ENCODE peak calls at places on chromosomes 5 and 9, in seven cellular contexts. One of them, this sample, is unnamed.
A peak's percentile ranks its signal among the peaks of the same experiment; 100 is the strongest.

GRCh38 chr5:166111021-166111420 is 2180.4 kb upstream of the WWC1 start:
- DNase-seq in ovary: no peak
- DNase-seq in A549: no peak
- DNase-seq in stomach: no peak
- DNase-seq in transverse colon: no peak
- DNase-seq in suprapubic skin: no peak
- DNase-seq in tibial nerve: no peak
- DNase-seq in this sample: no peak

GRCh38 chr5:107216587-107216986 is 454.1 kb downstream of the EFNA5 start:
- DNase-seq in ovary: no peak
- DNase-seq in suprapubic skin: no peak
- DNase-seq in transverse colon: no peak
- DNase-seq in stomach: no peak
- DNase-seq in tibial nerve: no peak
- DNase-seq in A549: no peak
- DNase-seq in this sample: no peak

GRCh38 chr9:70392189-70392588 is 22.3 kb downstream of the KLF9 start:
- DNase-seq in suprapubic skin: no peak
- DNase-seq in stomach: no peak
- DNase-seq in tibial nerve: no peak
- DNase-seq in A549: peak; percentile 24
- DNase-seq in transverse colon: no peak
- DNase-seq in ovary: no peak
- DNase-seq in this sample: no peak

GRCh38 chr9:123586140-123586735 is 230.2 kb downstream of the CRB2 start:
- DNase-seq in suprapubic skin: no peak
- DNase-seq in stomach: no peak
- DNase-seq in A549: no peak
- DNase-seq in ovary: no peak
- DNase-seq in transverse colon: no peak
- DNase-seq in tibial nerve: no peak
- DNase-seq in this sample: peak; percentile 74

GRCh38 chr9:6461619-6462018 is 48.6 kb downstream of the UHRF2 start:
- DNase-seq in transverse colon: no peak
- DNase-seq in tibial nerve: no peak
- DNase-seq in A549: no peak
- DNase-seq in ovary: no peak
- DNase-seq in suprapubic skin: no peak
- DNase-seq in stomach: no peak
- DNase-seq in this sample: no peak

GRCh38 chr5:176362098-176362442 is 506 bp upstream of the KIAA1191 start:
- DNase-seq in ovary: no peak
- DNase-seq in transverse colon: no peak
- DNase-seq in suprapubic skin: no peak
- DNase-seq in stomach: no peak
- DNase-seq in A549: no peak
- DNase-seq in tibial nerve: no peak
- DNase-seq in this sample: no peak

GRCh38 chr9:112064871-112065270 is 110.2 kb downstream of the SUSD1 start:
- DNase-seq in stomach: no peak
- DNase-seq in transverse colon: no peak
- DNase-seq in A549: no peak
- DNase-seq in tibial nerve: no peak
- DNase-seq in ovary: no peak
- DNase-seq in suprapubic skin: no peak
- DNase-seq in this sample: no peak

GRCh38 chr9:97568461-97569275 is 64.5 kb downstream of the TSTD2 start:
- DNase-seq in transverse colon: no peak
- DNase-seq in tibial nerve: no peak
- DNase-seq in ovary: no peak
- DNase-seq in A549: no peak
- DNase-seq in suprapubic skin: no peak
- DNase-seq in stomach: no peak
- DNase-seq in this sample: no peak

GRCh38 chr9:136220017-136220729 is 15.2 kb upstream of the LHX3 start:
- DNase-seq in transverse colon: no peak
- DNase-seq in ovary: no peak
- DNase-seq in stomach: no peak
- DNase-seq in A549: peak; percentile 44
- DNase-seq in tibial nerve: no peak
- DNase-seq in suprapubic skin: no peak
- DNase-seq in this sample: no peak

GRCh38 chr9:74770508-74771261 is 117.0 kb downstream of the TRPM6 start:
- DNase-seq in stomach: peak; percentile 35
- DNase-seq in suprapubic skin: no peak
- DNase-seq in tibial nerve: no peak
- DNase-seq in transverse colon: peak; percentile 16
- DNase-seq in ovary: no peak
- DNase-seq in A549: peak; percentile 82
- DNase-seq in this sample: no peak

GRCh38 chr5:43676083-43676840 is 73.3 kb downstream of the NNT start:
- DNase-seq in suprapubic skin: no peak
- DNase-seq in ovary: no peak
- DNase-seq in stomach: no peak
- DNase-seq in transverse colon: no peak
- DNase-seq in tibial nerve: no peak
- DNase-seq in A549: no peak
- DNase-seq in this sample: no peak

GRCh38 chr5:72079288-72079687 is 28.0 kb upstream of the MAP1B start:
- DNase-seq in A549: peak; percentile 52
- DNase-seq in transverse colon: no peak
- DNase-seq in suprapubic skin: no peak
- DNase-seq in stomach: no peak
- DNase-seq in tibial nerve: no peak
- DNase-seq in ovary: no peak
- DNase-seq in this sample: peak; percentile 91

GRCh38 chr5:137752873-137753226 is 1.3 kb downstream of the HNRNPA0 start:
- DNase-seq in tibial nerve: peak; percentile 7
- DNase-seq in ovary: peak; percentile 11
- DNase-seq in suprapubic skin: no peak
- DNase-seq in stomach: peak; percentile 27
- DNase-seq in A549: peak; percentile 45
- DNase-seq in transverse colon: peak; percentile 21
- DNase-seq in this sample: no peak

GRCh38 chr5:61019642-61020041 is 74.6 kb downstream of the NDUFAF2 start:
- DNase-seq in ovary: no peak
- DNase-seq in transverse colon: no peak
- DNase-seq in stomach: no peak
- DNase-seq in tibial nerve: no peak
- DNase-seq in A549: no peak
- DNase-seq in suprapubic skin: no peak
- DNase-seq in this sample: no peak

GRCh38 chr9:110047955-110048472 is 159.9 kb downstream of the C9orf152 start:
- DNase-seq in A549: no peak
- DNase-seq in stomach: no peak
- DNase-seq in transverse colon: no peak
- DNase-seq in tibial nerve: no peak
- DNase-seq in ovary: no peak
- DNase-seq in suprapubic skin: peak; percentile 68
- DNase-seq in this sample: no peak

GRCh38 chr9:134670042-134670525 is 28.5 kb downstream of the COL5A1 start:
- DNase-seq in A549: peak; percentile 79
- DNase-seq in stomach: no peak
- DNase-seq in tibial nerve: no peak
- DNase-seq in transverse colon: no peak
- DNase-seq in ovary: no peak
- DNase-seq in suprapubic skin: no peak
- DNase-seq in this sample: no peak

GRCh38 chr5:172769598-172770373 is 1.2 kb downstream of the DUSP1 start:
- DNase-seq in stomach: no peak
- DNase-seq in tibial nerve: peak; percentile 40
- DNase-seq in A549: peak; percentile 62
- DNase-seq in ovary: peak; percentile 54
- DNase-seq in transverse colon: peak; percentile 46
- DNase-seq in suprapubic skin: peak; percentile 65
- DNase-seq in this sample: no peak

GRCh38 chr5:152329896-152330295 is 75.2 kb downstream of the NMUR2 start:
- DNase-seq in suprapubic skin: no peak
- DNase-seq in A549: no peak
- DNase-seq in tibial nerve: no peak
- DNase-seq in stomach: no peak
- DNase-seq in transverse colon: no peak
- DNase-seq in ovary: no peak
- DNase-seq in this sample: peak; percentile 26

GRCh38 chr5:171122372-171122771 is 186.7 kb upstream of the TLX3 start:
- DNase-seq in suprapubic skin: no peak
- DNase-seq in tibial nerve: peak; percentile 9
- DNase-seq in A549: no peak
- DNase-seq in stomach: no peak
- DNase-seq in ovary: no peak
- DNase-seq in transverse colon: no peak
- DNase-seq in this sample: no peak

GRCh38 chr5:93874080-93874479 is 132.7 kb upstream of the POU5F2 start:
- DNase-seq in A549: no peak
- DNase-seq in ovary: no peak
- DNase-seq in suprapubic skin: no peak
- DNase-seq in transverse colon: no peak
- DNase-seq in stomach: no peak
- DNase-seq in tibial nerve: no peak
- DNase-seq in this sample: no peak

GRCh38 chr9:35738924-35739323 is 6.5 kb downstream of the CREB3 start:
- DNase-seq in ovary: no peak
- DNase-seq in A549: no peak
- DNase-seq in transverse colon: no peak
- DNase-seq in suprapubic skin: peak; percentile 40
- DNase-seq in tibial nerve: no peak
- DNase-seq in stomach: no peak
- DNase-seq in this sample: no peak

GRCh38 chr9:73116030-73116429 is 35.6 kb upstream of the ANXA1 start:
- DNase-seq in stomach: no peak
- DNase-seq in A549: no peak
- DNase-seq in tibial nerve: no peak
- DNase-seq in transverse colon: no peak
- DNase-seq in suprapubic skin: no peak
- DNase-seq in ovary: no peak
- DNase-seq in this sample: no peak

GRCh38 chr9:111803924-111804323 is 9.2 kb upstream of the SHOC1 start:
- DNase-seq in A549: no peak
- DNase-seq in transverse colon: no peak
- DNase-seq in stomach: no peak
- DNase-seq in suprapubic skin: no peak
- DNase-seq in tibial nerve: no peak
- DNase-seq in ovary: no peak
- DNase-seq in this sample: no peak

DNA sequence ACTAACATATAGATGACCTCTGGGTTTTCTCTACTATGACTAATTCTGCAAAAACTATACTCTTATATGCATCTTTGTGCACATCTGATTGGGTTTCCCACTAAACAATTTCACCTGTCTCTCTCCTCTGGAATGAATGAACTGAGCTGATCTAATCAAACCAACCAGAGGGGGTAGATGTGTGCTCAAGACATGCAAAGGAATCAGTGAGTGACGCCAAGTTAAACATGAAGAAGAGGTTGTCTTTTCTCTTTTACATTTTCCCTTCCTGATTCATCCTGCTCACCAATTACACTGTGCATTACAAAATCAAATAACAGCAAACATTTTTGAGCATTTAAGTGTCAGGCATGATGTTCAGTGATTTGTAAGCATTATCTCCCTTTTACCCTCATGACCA is 29.6 kb upstream of the GRXCR2 start:
- DNase-seq in ovary: no peak
- DNase-seq in tibial nerve: no peak
- DNase-seq in suprapubic skin: no peak
- DNase-seq in A549: no peak
- DNase-seq in stomach: no peak
- DNase-seq in transverse colon: no peak
- DNase-seq in this sample: no peak
- TF ChIP-seq EP300 in ovary: no peak
- TF ChIP-seq EP300 in tibial nerve: no peak
- TF ChIP-seq EP300 in suprapubic skin: no peak
- TF ChIP-seq EP300 in A549: no peak
- TF ChIP-seq EP300 in stomach: no peak
- TF ChIP-seq EP300 in transverse colon: no peak
- TF ChIP-seq EP300 in this sample: no peak

GRCh38 chr5:157913575-157913974 is 54.6 kb upstream of the CLINT1 start:
- DNase-seq in A549: no peak
- DNase-seq in stomach: no peak
- DNase-seq in suprapubic skin: no peak
- DNase-seq in ovary: no peak
- DNase-seq in tibial nerve: no peak
- DNase-seq in transverse colon: no peak
- DNase-seq in this sample: no peak
- TF ChIP-seq EP300 in A549: no peak
- TF ChIP-seq EP300 in stomach: no peak
- TF ChIP-seq EP300 in suprapubic skin: no peak
- TF ChIP-seq EP300 in ovary: no peak
- TF ChIP-seq EP300 in tibial nerve: no peak
- TF ChIP-seq EP300 in transverse colon: no peak
- TF ChIP-seq EP300 in this sample: no peak

DNA sequence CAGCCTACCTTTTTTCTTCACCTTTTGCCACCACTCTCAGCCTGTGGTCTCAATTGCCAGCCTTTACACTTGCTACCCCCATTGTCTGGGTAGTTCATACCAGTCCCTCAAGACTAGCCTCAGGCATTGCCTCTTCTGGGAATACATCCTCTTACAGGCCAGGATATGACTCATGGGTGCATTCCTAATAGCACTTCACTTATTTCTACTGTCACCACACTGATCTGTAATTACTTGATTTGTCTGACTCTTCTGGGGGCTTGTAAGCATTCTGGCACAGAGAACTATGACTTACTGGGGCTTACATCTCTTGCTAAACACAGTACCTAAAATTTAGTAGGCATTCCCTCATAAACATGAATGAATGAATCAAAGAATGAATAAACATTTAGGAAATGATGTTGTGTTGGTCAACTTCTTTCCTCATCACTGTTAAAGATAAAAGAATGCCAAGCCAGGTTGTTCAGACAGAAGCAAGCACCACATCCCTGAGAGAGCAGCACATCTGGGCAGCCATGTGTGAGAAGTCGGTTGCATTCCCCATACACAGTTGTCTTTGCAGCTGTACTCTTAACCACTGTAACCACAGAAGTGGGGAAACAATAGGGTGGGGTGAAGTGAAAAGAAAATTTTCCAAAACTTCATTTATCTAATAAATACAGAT is 27.6 kb downstream of the IL7R start:
- DNase-seq in stomach: no peak
- DNase-seq in ovary: no peak
- DNase-seq in suprapubic skin: no peak
- DNase-seq in A549: no peak
- DNase-seq in transverse colon: no peak
- DNase-seq in tibial nerve: no peak
- DNase-seq in this sample: no peak
- TF ChIP-seq EP300 in stomach: no peak
- TF ChIP-seq EP300 in ovary: no peak
- TF ChIP-seq EP300 in suprapubic skin: no peak
- TF ChIP-seq EP300 in A549: no peak
- TF ChIP-seq EP300 in transverse colon: no peak
- TF ChIP-seq EP300 in tibial nerve: no peak
- TF ChIP-seq EP300 in this sample: no peak

DNA sequence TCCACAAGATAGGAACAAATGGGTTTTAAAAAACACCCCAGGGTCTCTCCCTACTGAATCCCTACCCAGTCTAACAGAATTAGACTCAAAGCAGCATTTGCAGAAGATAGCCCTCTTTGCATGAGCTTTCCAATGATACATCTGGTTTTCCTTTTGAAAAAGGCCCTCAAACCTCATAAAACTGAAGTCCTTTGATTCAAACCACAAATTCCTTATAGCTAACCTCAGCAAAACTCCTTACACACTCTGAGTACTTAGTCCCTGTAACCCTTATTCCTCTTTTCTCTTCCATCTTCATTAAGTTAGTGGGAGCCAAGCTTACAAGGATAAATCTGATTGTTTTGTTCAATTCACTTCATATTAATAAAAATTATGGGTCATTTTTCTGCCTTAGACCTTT is 90.5 kb upstream of the TNC start:
- DNase-seq in A549: no peak
- DNase-seq in ovary: no peak
- DNase-seq in transverse colon: no peak
- DNase-seq in tibial nerve: no peak
- DNase-seq in suprapubic skin: no peak
- DNase-seq in stomach: no peak
- DNase-seq in this sample: no peak
- TF ChIP-seq EP300 in A549: no peak
- TF ChIP-seq EP300 in ovary: no peak
- TF ChIP-seq EP300 in transverse colon: no peak
- TF ChIP-seq EP300 in tibial nerve: no peak
- TF ChIP-seq EP300 in suprapubic skin: no peak
- TF ChIP-seq EP300 in stomach: no peak
- TF ChIP-seq EP300 in this sample: no peak

This sample was measured in esophagus muscularis mucosa.